ENCODE peak calls at places on chromosome 19, in ten cellular contexts. E is WERI-Rb-1; D is activated T-cell treated with anti-CD3 and anti-CD28 coated beads for 1 hour; V is AG10803; Q is mesendoderm; H is cerebellar nuclear complex; F is stimulated activated naive CD8-positive, alpha-beta T cell treated with anti-CD3 and anti-CD28 coated beads, Interleukin-15, amount 100 ng/mL, for 72 hours; J is stimulated activated CD8-positive, alpha-beta memory T cell treated with anti-CD3 and anti-CD28 coated beads, Interleukin-2, amount 100 ng/mL, for 48 hours; I is NCI-H345; Y is activated CD8-positive, alpha-beta memory T cell treated with anti-CD3 and anti-CD28 coated beads for 48 hours. G is an unnamed sample.

GRCh38 chr19:3670258-3670795 is 29.9 kb downstream of the PIP5K1C start:
- DNase-seq in E (peak; percentile 82), D (no peak), V (peak; percentile 87), Q (peak; percentile 83), H (no peak), F (no peak), J (no peak), I (no peak), Y (no peak), G (peak; percentile 88)

GRCh38 chr19:850979-851335 is 1.1 kb upstream of the ELANE start:
- DNase-seq in E (no peak), D (no peak), V (no peak), Q (no peak), H (no peak), F (no peak), J (no peak), I (no peak), Y (no peak), G (no peak)

GRCh38 chr19:1401138-1401888 is at the start of gene GAMT:
- DNase-seq in E (peak; percentile 69), D (peak; percentile 55), V (peak; percentile 32), Q (peak; percentile 40), H (no peak), F (peak; percentile 48), J (peak; percentile 49), I (peak; percentile 67), Y (no peak), G (peak; percentile 58)

GRCh38 chr19:23116802-23117571 is at the start of gene ZNF730:
- DNase-seq in E (peak; percentile 78), D (peak; percentile 18), V (peak; percentile 67), Q (peak; percentile 97), H (no peak), F (peak; percentile 61), J (peak; percentile 38), I (peak; percentile 61), Y (peak; percentile 31), G (peak; percentile 73)

GRCh38 chr19:18562086-18562485 is 4.4 kb downstream of the KXD1 start:
- DNase-seq in E (no peak), D (no peak), V (peak; percentile 26), Q (no peak), H (no peak), F (no peak), J (no peak), I (no peak), Y (no peak), G (no peak)

GRCh38 chr19:38015216-38015615 is 108.2 kb downstream of the SIPA1L3 start:
- DNase-seq in E (no peak), D (no peak), V (no peak), Q (peak; percentile 65), H (no peak), F (no peak), J (no peak), I (no peak), Y (no peak), G (no peak)

GRCh38 chr19:20423381-20424207 is 142.0 kb downstream of the ZNF737 start:
- DNase-seq in E (no peak), D (peak; percentile 7), V (peak; percentile 68), Q (peak; percentile 87), H (no peak), F (peak; percentile 23), J (peak; percentile 3), I (no peak), Y (peak; percentile 3), G (peak; percentile 69)

GRCh38 chr19:31500540-31500830 is 151.2 kb upstream of the TSHZ3 start:
- DNase-seq in E (no peak), D (no peak), V (no peak), Q (no peak), H (no peak), F (no peak), J (no peak), I (no peak), Y (no peak), G (no peak)

GRCh38 chr19:7795555-7796161 is 32.6 kb downstream of the CLEC4M start:
- DNase-seq in E (no peak), D (no peak), V (no peak), Q (no peak), H (no peak), F (no peak), J (no peak), I (no peak), Y (no peak), G (peak; percentile 93)

GRCh38 chr19:37695144-37695899 is 24.2 kb downstream of the ZNF607 start:
- DNase-seq in E (no peak), D (no peak), V (no peak), Q (no peak), H (no peak), F (no peak), J (no peak), I (no peak), Y (no peak), G (no peak)

GRCh38 chr19:49894011-49894664 is 2.5 kb downstream of the IL4I1 start:
- DNase-seq in E (no peak), D (no peak), V (no peak), Q (no peak), H (no peak), F (no peak), J (no peak), I (no peak), Y (no peak), G (no peak)

GRCh38 chr19:398719-399118 is 10.2 kb downstream of the C2CD4C start:
- DNase-seq in E (no peak), D (no peak), V (no peak), Q (no peak), H (no peak), F (no peak), J (no peak), I (no peak), Y (no peak), G (no peak)

GRCh38 chr19:41870401-41870873 is 6.6 kb upstream of the CD79A start:
- DNase-seq in E (no peak), D (no peak), V (peak; percentile 45), Q (no peak), H (no peak), F (no peak), J (no peak), I (no peak), Y (no peak), G (peak; percentile 67)

GRCh38 chr19:10695401-10696398 is 5.5 kb upstream of the QTRT1 start:
- DNase-seq in E (peak; percentile 97), D (peak; percentile 77), V (peak; percentile 91), Q (peak; percentile 98), H (peak; percentile 69), F (peak; percentile 91), J (peak; percentile 87), I (peak; percentile 98), Y (peak; percentile 81), G (peak; percentile 94)

GRCh38 chr19:39398297-39398864 is 7.2 kb downstream of the MED29 start:
- DNase-seq in E (no peak), D (no peak), V (peak; percentile 89), Q (no peak), H (no peak), F (no peak), J (no peak), I (no peak), Y (no peak), G (peak; percentile 90)

GRCh38 chr19:3769494-3769893 is 2.5 kb downstream of the RAX2 start:
- DNase-seq in E (peak; percentile 82), D (no peak), V (no peak), Q (no peak), H (no peak), F (no peak), J (no peak), I (no peak), Y (no peak), G (no peak)

GRCh38 chr19:17234911-17235617 is 9.0 kb downstream of the OCEL1 start:
- DNase-seq in E (peak; percentile 71), D (peak; percentile 40), V (peak; percentile 30), Q (peak; percentile 77), H (no peak), F (peak; percentile 70), J (peak; percentile 56), I (peak; percentile 64), Y (peak; percentile 36), G (peak; percentile 71)

GRCh38 chr19:31512403-31512970 is 163.3 kb upstream of the TSHZ3 start:
- DNase-seq in E (no peak), D (no peak), V (no peak), Q (no peak), H (no peak), F (no peak), J (no peak), I (no peak), Y (no peak), G (no peak)

GRCh38 chr19:47511128-47511517 is 3.7 kb downstream of the NAPA start:
- DNase-seq in E (no peak), D (no peak), V (no peak), Q (no peak), H (no peak), F (no peak), J (no peak), I (no peak), Y (no peak), G (no peak)

GRCh38 chr19:47729799-47730520 is 15.4 kb upstream of the NOP53 start:
- DNase-seq in E (no peak), D (no peak), V (no peak), Q (peak; percentile 95), H (no peak), F (peak; percentile 54), J (peak; percentile 61), I (peak; percentile 31), Y (no peak), G (peak; percentile 34)

GRCh38 chr19:29539131-29539530 is 13.3 kb downstream of the VSTM2B start:
- DNase-seq in E (no peak), D (no peak), V (no peak), Q (no peak), H (no peak), F (no peak), J (no peak), I (no peak), Y (no peak), G (no peak)

GRCh38 chr19:50794074-50794777 is 4.0 kb downstream of the ACP4 start:
- DNase-seq in E (peak; percentile 84), D (no peak), V (no peak), Q (no peak), H (no peak), F (peak; percentile 56), J (no peak), I (peak; percentile 28), Y (no peak), G (peak; percentile 65)

GRCh38 chr19:30968210-30968609 is 381.0 kb downstream of the TSHZ3 start:
- DNase-seq in E (no peak), D (no peak), V (peak; percentile 24), Q (peak; percentile 20), H (no peak), F (no peak), J (no peak), I (no peak), Y (no peak), G (peak; percentile 15)

GRCh38 chr19:47186337-47187022 is 44.5 kb downstream of the BBC3 start:
- DNase-seq in E (no peak), D (peak; percentile 59), V (no peak), Q (no peak), H (no peak), F (peak; percentile 96), J (peak; percentile 69), I (no peak), Y (peak; percentile 60), G (no peak)

GRCh38 chr19:6752257-6753177 is 13.0 kb downstream of the TRIP10 start:
- DNase-seq in E (no peak), D (no peak), V (no peak), Q (peak; percentile 86), H (no peak), F (no peak), J (no peak), I (no peak), Y (no peak), G (no peak)

GRCh38 chr19:16594681-16595091 is 22.5 kb upstream of the SLC35E1 start:
- DNase-seq in E (no peak), D (no peak), V (no peak), Q (no peak), H (no peak), F (peak; percentile 62), J (no peak), I (no peak), Y (no peak), G (no peak)

GRCh38 chr19:33171916-33172359 is 22.2 kb upstream of the LRP3 start:
- DNase-seq in E (no peak), D (no peak), V (peak; percentile 51), Q (no peak), H (no peak), F (no peak), J (no peak), I (no peak), Y (no peak), G (peak; percentile 77)

G was measured in ELR.